ENCODE peak calls at places on chromosomes 16 and 17, in five cellular contexts. M is stomach, Q is ovary, L is transverse colon, V is A549. H is an unnamed sample.

GRCh38 chr17:958712-959451 is 20.7 kb downstream of the NXN start:
- DNase-seq in L (no peak), M (no peak), V (no peak), Q (peak; percentile 15), H (no peak)

GRCh38 chr17:45013021-45013997 is 38.1 kb downstream of the DCAKD start:
- DNase-seq in V (no peak), Q (no peak), L (no peak), M (no peak), H (no peak)

GRCh38 chr17:8466466-8466865 is 30.8 kb downstream of the NDEL1 start:
- DNase-seq in L (no peak), Q (no peak), V (no peak), M (no peak), H (no peak)

GRCh38 chr16:86052115-86052670 is 153.2 kb downstream of the IRF8 start:
- DNase-seq in L (no peak), V (no peak), M (no peak), Q (no peak), H (no peak)

GRCh38 chr17:45223541-45224528 is 2.1 kb downstream of the FMNL1 start:
- DNase-seq in Q (no peak), V (no peak), M (no peak), L (no peak), H (no peak)

GRCh38 chr16:49866533-49867155 is 10.7 kb upstream of the ZNF423 start:
- DNase-seq in L (no peak), V (no peak), M (no peak), Q (no peak), H (no peak)

GRCh38 chr16:4115209-4115940 is 867 bp downstream of the ADCY9 start:
- DNase-seq in M (peak; percentile 54), L (peak; percentile 51), Q (peak; percentile 58), V (peak; percentile 71), H (peak; percentile 55)

GRCh38 chr17:50484341-50485155 is 5.9 kb downstream of the RSAD1 start:
- DNase-seq in M (no peak), Q (no peak), V (no peak), L (no peak), H (no peak)

GRCh38 chr17:35804658-35805192 is 4.6 kb upstream of the TAF15 start:
- DNase-seq in L (peak; percentile 50), Q (no peak), M (peak; percentile 44), V (peak; percentile 98), H (no peak)

GRCh38 chr17:15926039-15926740 is 18.7 kb upstream of the ADORA2B start:
- DNase-seq in Q (no peak), M (no peak), L (peak; percentile 52), V (no peak), H (no peak)

GRCh38 chr16:48451323-48451722 is 66.1 kb upstream of the SIAH1 start:
- DNase-seq in Q (no peak), M (no peak), V (no peak), L (no peak), H (peak; percentile 8)

GRCh38 chr16:21663889-21664647 is at the start of gene OTOA:
- DNase-seq in M (no peak), V (no peak), L (peak; percentile 23), Q (no peak), H (peak; percentile 89)

GRCh38 chr17:73104450-73104849 is 12.0 kb upstream of the SLC39A11 start:
- DNase-seq in V (no peak), Q (no peak), M (no peak), L (no peak), H (no peak)

GRCh38 chr17:39972271-39972670 is 8.3 kb upstream of the PSMD3 start:
- DNase-seq in M (no peak), V (no peak), L (no peak), Q (no peak), H (no peak)

GRCh38 chr17:81350320-81350686 is 45.0 kb upstream of the BAHCC1 start:
- DNase-seq in L (no peak), Q (no peak), V (no peak), M (no peak), H (no peak)

GRCh38 chr17:76597156-76598003 is 11.7 kb upstream of the ST6GALNAC2 start:
- DNase-seq in Q (no peak), M (no peak), V (no peak), L (no peak), H (peak; percentile 79)

GRCh38 chr16:89922884-89923639 is at the start of gene TUBB3:
- DNase-seq in Q (peak; percentile 50), M (peak; percentile 69), L (peak; percentile 58), V (peak; percentile 94), H (peak; percentile 94)

GRCh38 chr17:6567528-6568185 is 11.3 kb upstream of the PITPNM3 start:
- DNase-seq in M (peak; percentile 49), Q (no peak), L (no peak), V (no peak), H (peak; percentile 82)

GRCh38 chr16:29729116-29729521 is 16.7 kb downstream of the C16orf54 start:
- DNase-seq in L (no peak), Q (no peak), V (peak; percentile 83), M (no peak), H (no peak)

GRCh38 chr16:73232555-73233422 is 184.9 kb upstream of the ZFHX3 start:
- DNase-seq in V (peak; percentile 56), L (peak; percentile 18), M (no peak), Q (peak; percentile 64), H (no peak)

GRCh38 chr17:79942591-79943353 is 92.9 kb downstream of the TBC1D16 start:
- DNase-seq in M (no peak), V (no peak), L (peak; percentile 14), Q (peak; percentile 75), H (peak; percentile 26)

GRCh38 chr17:61389670-61390478 is 9.8 kb upstream of the TBX2 start:
- DNase-seq in V (peak; percentile 72), L (peak; percentile 40), Q (no peak), M (peak; percentile 57), H (peak; percentile 93)

GRCh38 chr16:50291719-50292565 is 25.6 kb downstream of the ADCY7 start:
- DNase-seq in Q (no peak), M (no peak), V (no peak), L (no peak), H (no peak)

GRCh38 chr16:85110105-85110504 is 2.2 kb downstream of the CIBAR2 start:
- DNase-seq in M (no peak), Q (no peak), V (no peak), L (no peak), H (peak; percentile 71)

GRCh38 chr16:63596716-63597115 is 1525.1 kb downstream of the CDH11 start:
- DNase-seq in L (no peak), M (no peak), V (no peak), Q (no peak), H (no peak)

GRCh38 chr17:37135581-37135980 is 186.8 kb downstream of the AATF start:
- DNase-seq in V (no peak), L (no peak), Q (no peak), M (no peak), H (no peak)

GRCh38 chr17:37133131-37133530 is 184.4 kb downstream of the AATF start:
- DNase-seq in L (no peak), M (no peak), Q (no peak), V (no peak), H (no peak)

GRCh38 chr17:37131064-37131463 is 182.3 kb downstream of the AATF start:
- DNase-seq in L (no peak), Q (no peak), M (no peak), V (no peak), H (no peak)

GRCh38 chr17:37131670-37132620 is 183.2 kb downstream of the AATF start:
- DNase-seq in Q (no peak), V (no peak), L (peak; percentile 22), M (no peak), H (no peak)

GRCh38 chr17:37134050-37134449 is 185.3 kb downstream of the AATF start:
- DNase-seq in M (no peak), Q (no peak), L (no peak), V (no peak), H (no peak)
- TF ChIP-seq EP300 in M (no peak), Q (no peak), L (no peak), V (no peak), H (no peak)

GRCh38 chr16:3101841-3102470 is 2.9 kb upstream of the ZSCAN10 start:
- DNase-seq in L (no peak), V (no peak), Q (no peak), M (no peak), H (no peak)

GRCh38 chr16:3112058-3112880 is at the start of gene ZNF205:
- DNase-seq in L (peak; percentile 85), V (peak; percentile 94), M (peak; percentile 79), Q (peak; percentile 83), H (peak; percentile 82)

GRCh38 chr16:3101018-3101840 is 2.1 kb upstream of the ZSCAN10 start:
- DNase-seq in V (peak; percentile 59), M (no peak), L (no peak), Q (no peak), H (no peak)

GRCh38 chr16:3106205-3106928 is 6.0 kb upstream of the ZNF205 start:
- DNase-seq in L (peak; percentile 95), M (peak; percentile 95), Q (peak; percentile 93), V (peak; percentile 91), H (peak; percentile 98)
- TF ChIP-seq EP300 in L (no peak), M (no peak), Q (no peak), V (no peak), H (no peak)

GRCh38 chr17:28911411-28912045 is 8.6 kb upstream of the DHRS13 start:
- DNase-seq in L (no peak), M (no peak), V (no peak), Q (no peak), H (no peak)
- TF ChIP-seq EP300 in L (no peak), M (no peak), V (no peak), Q (no peak), H (no peak)

GRCh38 chr17:17206149-17206912 is at the start of gene PLD6:
- DNase-seq in Q (peak; percentile 91), L (peak; percentile 93), V (peak; percentile 72), M (peak; percentile 86), H (peak; percentile 83)
- TF ChIP-seq EP300 in Q (no peak), L (peak; percentile 78), V (no peak), M (no peak), H (no peak)

GRCh38 chr16:69726313-69727060 is at the start of gene NQO1:
- DNase-seq in L (peak; percentile 96), V (peak; percentile 95), M (peak; percentile 97), Q (peak; percentile 90), H (peak; percentile 98)
- TF ChIP-seq EP300 in L (no peak), V (peak; percentile 62), M (peak; percentile 33), Q (no peak), H (no peak)

DNA sequence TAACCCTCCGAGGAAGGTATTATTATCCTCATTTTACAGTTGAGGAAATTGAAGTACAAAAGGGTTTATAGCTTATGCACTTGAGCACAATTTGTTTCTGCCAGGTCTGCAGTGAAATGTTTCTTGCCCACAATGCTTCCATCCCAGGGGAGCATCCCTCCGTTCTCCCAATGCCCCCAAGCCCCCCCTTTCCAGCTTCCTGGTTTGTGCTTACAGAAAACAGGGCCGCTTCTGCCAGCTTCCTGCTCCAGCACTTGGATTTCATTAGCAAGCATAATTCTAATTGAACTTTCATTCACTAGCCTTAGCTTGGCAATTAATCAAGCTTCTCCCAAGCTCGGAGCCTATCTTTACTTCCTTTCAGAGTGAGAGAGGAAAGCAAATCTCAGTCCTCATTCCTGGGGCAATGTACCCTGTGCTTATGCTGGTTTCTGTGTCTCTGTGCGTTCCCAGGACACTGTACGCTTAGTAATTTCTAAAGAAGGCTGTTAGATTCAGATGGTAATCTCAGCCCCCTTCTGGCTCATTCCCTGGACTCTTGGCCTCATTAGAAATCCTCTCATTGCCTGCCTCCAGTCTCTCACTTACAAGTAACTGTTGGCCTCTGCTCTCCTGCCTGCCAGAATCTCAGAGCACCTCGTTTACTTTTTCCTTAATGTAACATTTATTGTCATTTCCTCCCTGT is 141.6 kb downstream of the HS3ST2 start:
- DNase-seq in L (no peak), Q (no peak), M (no peak), V (no peak), H (no peak)
- TF ChIP-seq EP300 in L (no peak), Q (no peak), M (no peak), V (no peak), H (no peak)